ENCODE peak calls at places on chromosomes 2 and 18, in nine cellular contexts. D is COR-L47, U is fibroblast of lung, Z is T-cell, C is amniotic stem cell, S is left cardiac atrium, A is right cardiac atrium, Q is HTR-8/SVneo, W is sciatic nerve. V is an unnamed sample.
A peak's percentile ranks its signal among the peaks of the same experiment; 100 is the strongest.

GRCh38 chr2:15832310-15832709 is 108.0 kb upstream of the MYCN start:
- DNase-seq in D (no peak), U (no peak), Z (no peak), C (no peak), S (no peak), A (no peak), Q (no peak), W (no peak), V (no peak)

GRCh38 chr2:241489080-241489479 is 19.3 kb downstream of the STK25 start:
- DNase-seq in D (no peak), U (no peak), Z (no peak), C (no peak), S (no peak), A (no peak), Q (no peak), W (no peak), V (no peak)

GRCh38 chr18:36401462-36401861 is 103.9 kb downstream of the FHOD3 start:
- DNase-seq in D (no peak), U (no peak), Z (no peak), C (no peak), S (no peak), A (no peak), Q (no peak), W (no peak), V (no peak)

GRCh38 chr2:14756981-14757657 is 124.6 kb downstream of the LRATD1 start:
- DNase-seq in D (no peak), U (peak; percentile 98), Z (no peak), C (no peak), S (no peak), A (peak; percentile 3), Q (peak; percentile 27), W (no peak), V (no peak)

GRCh38 chr2:239778861-239779591 is 246.1 kb downstream of the NDUFA10 start:
- DNase-seq in D (no peak), U (no peak), Z (no peak), C (no peak), S (no peak), A (no peak), Q (no peak), W (no peak), V (no peak)

GRCh38 chr2:10320575-10320931 is 17.8 kb downstream of the HPCAL1 start:
- DNase-seq in D (no peak), U (no peak), Z (no peak), C (no peak), S (no peak), A (no peak), Q (no peak), W (no peak), V (no peak)

GRCh38 chr2:221896505-221897151 is 324.5 kb upstream of the EPHA4 start:
- DNase-seq in D (no peak), U (peak; percentile 94), Z (no peak), C (no peak), S (peak; percentile 34), A (peak; percentile 52), Q (peak; percentile 17), W (no peak), V (no peak)

GRCh38 chr2:134153481-134153880 is 100.4 kb upstream of the MGAT5 start:
- DNase-seq in D (no peak), U (no peak), Z (no peak), C (no peak), S (no peak), A (no peak), Q (no peak), W (no peak), V (no peak)

GRCh38 chr2:241859436-241860183 is 916 bp upstream of the PDCD1 start:
- DNase-seq in D (no peak), U (no peak), Z (no peak), C (no peak), S (peak; percentile 80), A (peak; percentile 89), Q (no peak), W (no peak), V (no peak)

GRCh38 chr2:26577442-26578433 is 63.4 kb downstream of the CIB4 start:
- DNase-seq in D (peak; percentile 81), U (peak; percentile 45), Z (peak; percentile 58), C (peak; percentile 21), S (peak; percentile 67), A (peak; percentile 85), Q (peak; percentile 93), W (peak; percentile 83), V (peak; percentile 82)

GRCh38 chr2:99602475-99602874 is 112.7 kb upstream of the REV1 start:
- DNase-seq in D (no peak), U (peak; percentile 90), Z (no peak), C (peak; percentile 40), S (no peak), A (no peak), Q (peak; percentile 46), W (no peak), V (no peak)

GRCh38 chr2:39805936-39806608 is 27.0 kb upstream of the THUMPD2 start:
- DNase-seq in D (no peak), U (peak; percentile 86), Z (no peak), C (no peak), S (no peak), A (no peak), Q (no peak), W (no peak), V (no peak)

GRCh38 chr2:12797815-12798214 is 81.1 kb downstream of the TRIB2 start:
- DNase-seq in D (no peak), U (peak; percentile 88), Z (no peak), C (no peak), S (no peak), A (no peak), Q (no peak), W (no peak), V (no peak)

GRCh38 chr2:127146071-127146725 is 39.2 kb upstream of the BIN1 start:
- DNase-seq in D (no peak), U (no peak), Z (no peak), C (no peak), S (no peak), A (no peak), Q (no peak), W (no peak), V (no peak)

GRCh38 chr2:40041983-40042382 is 262.9 kb upstream of the THUMPD2 start:
- DNase-seq in D (no peak), U (peak; percentile 93), Z (no peak), C (no peak), S (no peak), A (no peak), Q (peak; percentile 44), W (no peak), V (no peak)

GRCh38 chr2:168574856-168575630 is 119.0 kb downstream of the CERS6 start:
- DNase-seq in D (no peak), U (peak; percentile 33), Z (no peak), C (no peak), S (no peak), A (no peak), Q (no peak), W (no peak), V (no peak)

GRCh38 chr2:112187805-112188596 is 49.8 kb downstream of the FBLN7 start:
- DNase-seq in D (no peak), U (peak; percentile 24), Z (peak; percentile 60), C (no peak), S (no peak), A (no peak), Q (no peak), W (no peak), V (no peak)

GRCh38 chr18:79879566-79879965 is 71.9 kb downstream of the SLC66A2 start:
- DNase-seq in D (no peak), U (no peak), Z (no peak), C (no peak), S (no peak), A (no peak), Q (no peak), W (no peak), V (no peak)

GRCh38 chr2:23475473-23475872 is 90.5 kb downstream of the KLHL29 start:
- DNase-seq in D (no peak), U (no peak), Z (no peak), C (no peak), S (no peak), A (no peak), Q (no peak), W (peak; percentile 35), V (no peak)

GRCh38 chr2:238523158-238524110 is 96.7 kb downstream of the ASB1 start:
- DNase-seq in D (no peak), U (peak; percentile 39), Z (no peak), C (no peak), S (no peak), A (peak; percentile 53), Q (no peak), W (no peak), V (no peak)

GRCh38 chr2:62467100-62467474 is 38.9 kb downstream of the TMEM17 start:
- DNase-seq in D (peak; percentile 62), U (no peak), Z (no peak), C (no peak), S (no peak), A (no peak), Q (no peak), W (no peak), V (peak; percentile 37)

GRCh38 chr2:142416996-142417395 is 286.2 kb upstream of the LRP1B start:
- DNase-seq in D (no peak), U (no peak), Z (no peak), C (no peak), S (no peak), A (no peak), Q (no peak), W (no peak), V (no peak)

GRCh38 chr2:156190532-156190931 is 142.0 kb downstream of the NR4A2 start:
- DNase-seq in D (peak; percentile 29), U (no peak), Z (no peak), C (no peak), S (no peak), A (no peak), Q (no peak), W (no peak), V (peak; percentile 61)

GRCh38 chr2:212027681-212028628 is 510.6 kb downstream of the ERBB4 start:
- DNase-seq in D (no peak), U (peak; percentile 18), Z (no peak), C (no peak), S (no peak), A (no peak), Q (no peak), W (no peak), V (peak; percentile 40)

GRCh38 chr18:9608298-9608697 is 6.1 kb downstream of the PPP4R1 start:
- DNase-seq in D (no peak), U (peak; percentile 51), Z (no peak), C (no peak), S (no peak), A (no peak), Q (no peak), W (no peak), V (peak; percentile 46)

GRCh38 chr2:228723599-228723998 is 542.1 kb upstream of the SPHKAP start:
- DNase-seq in D (no peak), U (no peak), Z (no peak), C (no peak), S (no peak), A (no peak), Q (no peak), W (no peak), V (no peak)

GRCh38 chr2:191899442-191899841 is 52.6 kb upstream of the CAVIN2 start:
- DNase-seq in D (no peak), U (peak; percentile 91), Z (no peak), C (peak; percentile 47), S (no peak), A (no peak), Q (peak; percentile 48), W (no peak), V (no peak)

GRCh38 chr2:26580151-26580550 is 61.0 kb downstream of the CIB4 start:
- DNase-seq in D (no peak), U (no peak), Z (no peak), C (no peak), S (no peak), A (no peak), Q (no peak), W (peak; percentile 27), V (no peak)

GRCh38 chr18:48866028-48866733 is 84.6 kb downstream of the SMAD7 start:
- DNase-seq in D (peak; percentile 98), U (peak; percentile 80), Z (no peak), C (no peak), S (peak; percentile 72), A (peak; percentile 89), Q (no peak), W (no peak), V (peak; percentile 99)

GRCh38 chr2:239360008-239360407 is 40.8 kb downstream of the HDAC4 start:
- DNase-seq in D (no peak), U (no peak), Z (no peak), C (no peak), S (no peak), A (no peak), Q (no peak), W (no peak), V (no peak)